ENCODE peak calls at places on chromosomes 13 and 19, in seven cellular contexts. One of them, this sample, is unnamed.

GRCh38 chr13:66071608-66072007 is 1158.5 kb downstream of the PCDH9 start:
- DNase-seq in CD8-positive, alpha-beta T cell: no peak
- DNase-seq in WERI-Rb-1: no peak
- DNase-seq in nephron progenitor cell: no peak
- DNase-seq in suprapubic skin: no peak
- DNase-seq in HFFc6: no peak
- DNase-seq in RWPE1: no peak
- DNase-seq in this sample: no peak

GRCh38 chr13:41568990-41569387 is 111.6 kb downstream of the RGCC start:
- DNase-seq in CD8-positive, alpha-beta T cell: no peak
- DNase-seq in WERI-Rb-1: no peak
- DNase-seq in nephron progenitor cell: no peak
- DNase-seq in suprapubic skin: no peak
- DNase-seq in HFFc6: no peak
- DNase-seq in RWPE1: no peak
- DNase-seq in this sample: no peak

GRCh38 chr13:107079423-107080099 is 511.6 kb upstream of the ARGLU1 start:
- DNase-seq in CD8-positive, alpha-beta T cell: no peak
- DNase-seq in WERI-Rb-1: no peak
- DNase-seq in nephron progenitor cell: no peak
- DNase-seq in suprapubic skin: no peak
- DNase-seq in HFFc6: no peak
- DNase-seq in RWPE1: no peak
- DNase-seq in this sample: no peak

GRCh38 chr13:52738719-52739467 is 727 bp downstream of the CNMD start:
- DNase-seq in CD8-positive, alpha-beta T cell: peak
- DNase-seq in WERI-Rb-1: no peak
- DNase-seq in nephron progenitor cell: peak
- DNase-seq in suprapubic skin: no peak
- DNase-seq in HFFc6: no peak
- DNase-seq in RWPE1: no peak
- DNase-seq in this sample: peak

GRCh38 chr19:1088419-1089066 is 6.6 kb downstream of the POLR2E start:
- DNase-seq in CD8-positive, alpha-beta T cell: peak
- DNase-seq in WERI-Rb-1: no peak
- DNase-seq in nephron progenitor cell: no peak
- DNase-seq in suprapubic skin: no peak
- DNase-seq in HFFc6: no peak
- DNase-seq in RWPE1: no peak
- DNase-seq in this sample: no peak

GRCh38 chr13:36275190-36276002 is 22.2 kb downstream of the CCDC169 start:
- DNase-seq in CD8-positive, alpha-beta T cell: no peak
- DNase-seq in WERI-Rb-1: peak
- DNase-seq in nephron progenitor cell: peak
- DNase-seq in suprapubic skin: no peak
- DNase-seq in HFFc6: peak
- DNase-seq in RWPE1: peak
- DNase-seq in this sample: no peak

GRCh38 chr19:6173190-6173589 is 37.7 kb downstream of the ACSBG2 start:
- DNase-seq in CD8-positive, alpha-beta T cell: no peak
- DNase-seq in WERI-Rb-1: no peak
- DNase-seq in nephron progenitor cell: no peak
- DNase-seq in suprapubic skin: no peak
- DNase-seq in HFFc6: no peak
- DNase-seq in RWPE1: no peak
- DNase-seq in this sample: no peak

GRCh38 chr19:33373701-33374405 is at the start of gene CEBPG:
- DNase-seq in CD8-positive, alpha-beta T cell: peak
- DNase-seq in WERI-Rb-1: peak
- DNase-seq in nephron progenitor cell: peak
- DNase-seq in suprapubic skin: peak
- DNase-seq in HFFc6: peak
- DNase-seq in RWPE1: peak
- DNase-seq in this sample: peak

GRCh38 chr19:8935460-8935859 is 74.7 kb downstream of the MUC16 start:
- DNase-seq in CD8-positive, alpha-beta T cell: no peak
- DNase-seq in WERI-Rb-1: no peak
- DNase-seq in nephron progenitor cell: no peak
- DNase-seq in suprapubic skin: no peak
- DNase-seq in HFFc6: no peak
- DNase-seq in RWPE1: no peak
- DNase-seq in this sample: no peak

GRCh38 chr19:48511321-48511731 is 309 bp downstream of the LMTK3 start:
- DNase-seq in CD8-positive, alpha-beta T cell: peak
- DNase-seq in WERI-Rb-1: no peak
- DNase-seq in nephron progenitor cell: peak
- DNase-seq in suprapubic skin: no peak
- DNase-seq in HFFc6: no peak
- DNase-seq in RWPE1: no peak
- DNase-seq in this sample: no peak

GRCh38 chr19:39502640-39503417 is 4.1 kb downstream of the DLL3 start:
- DNase-seq in CD8-positive, alpha-beta T cell: peak
- DNase-seq in WERI-Rb-1: peak
- DNase-seq in nephron progenitor cell: peak
- DNase-seq in suprapubic skin: no peak
- DNase-seq in HFFc6: no peak
- DNase-seq in RWPE1: peak
- DNase-seq in this sample: peak

GRCh38 chr19:42140125-42140754 is 8.0 kb upstream of the POU2F2 start:
- DNase-seq in CD8-positive, alpha-beta T cell: peak
- DNase-seq in WERI-Rb-1: no peak
- DNase-seq in nephron progenitor cell: peak
- DNase-seq in suprapubic skin: no peak
- DNase-seq in HFFc6: peak
- DNase-seq in RWPE1: no peak
- DNase-seq in this sample: no peak

GRCh38 chr19:48616491-48617056 is 1.7 kb upstream of the FAM83E start:
- DNase-seq in CD8-positive, alpha-beta T cell: no peak
- DNase-seq in WERI-Rb-1: no peak
- DNase-seq in nephron progenitor cell: no peak
- DNase-seq in suprapubic skin: no peak
- DNase-seq in HFFc6: no peak
- DNase-seq in RWPE1: no peak
- DNase-seq in this sample: no peak

GRCh38 chr13:86409466-86410241 is 610.4 kb upstream of the SLITRK6 start:
- DNase-seq in CD8-positive, alpha-beta T cell: no peak
- DNase-seq in WERI-Rb-1: no peak
- DNase-seq in nephron progenitor cell: no peak
- DNase-seq in suprapubic skin: no peak
- DNase-seq in HFFc6: no peak
- DNase-seq in RWPE1: no peak
- DNase-seq in this sample: no peak

GRCh38 chr19:38433268-38433733 is at the start of gene RYR1:
- DNase-seq in CD8-positive, alpha-beta T cell: peak
- DNase-seq in WERI-Rb-1: no peak
- DNase-seq in nephron progenitor cell: peak
- DNase-seq in suprapubic skin: no peak
- DNase-seq in HFFc6: no peak
- DNase-seq in RWPE1: peak
- DNase-seq in this sample: peak

GRCh38 chr13:99395436-99395835 is 88.2 kb upstream of the GPR183 start:
- DNase-seq in CD8-positive, alpha-beta T cell: no peak
- DNase-seq in WERI-Rb-1: no peak
- DNase-seq in nephron progenitor cell: no peak
- DNase-seq in suprapubic skin: no peak
- DNase-seq in HFFc6: no peak
- DNase-seq in RWPE1: no peak
- DNase-seq in this sample: no peak

GRCh38 chr13:45584816-45585215 is 30.7 kb downstream of the ERICH6B start:
- DNase-seq in CD8-positive, alpha-beta T cell: no peak
- DNase-seq in WERI-Rb-1: no peak
- DNase-seq in nephron progenitor cell: no peak
- DNase-seq in suprapubic skin: no peak
- DNase-seq in HFFc6: no peak
- DNase-seq in RWPE1: peak
- DNase-seq in this sample: no peak
- TF ChIP-seq CTCF in CD8-positive, alpha-beta T cell: no peak
- TF ChIP-seq CTCF in WERI-Rb-1: peak
- TF ChIP-seq CTCF in nephron progenitor cell: no peak
- TF ChIP-seq CTCF in suprapubic skin: no peak
- TF ChIP-seq CTCF in HFFc6: peak
- TF ChIP-seq CTCF in RWPE1: no peak
- TF ChIP-seq CTCF in this sample: no peak

GRCh38 chr19:30437869-30438268 is 65.7 kb downstream of the ZNF536 start:
- DNase-seq in CD8-positive, alpha-beta T cell: no peak
- DNase-seq in WERI-Rb-1: no peak
- DNase-seq in nephron progenitor cell: no peak
- DNase-seq in suprapubic skin: no peak
- DNase-seq in HFFc6: no peak
- DNase-seq in RWPE1: no peak
- DNase-seq in this sample: no peak
- TF ChIP-seq CTCF in CD8-positive, alpha-beta T cell: no peak
- TF ChIP-seq CTCF in WERI-Rb-1: peak
- TF ChIP-seq CTCF in nephron progenitor cell: no peak
- TF ChIP-seq CTCF in suprapubic skin: no peak
- TF ChIP-seq CTCF in HFFc6: no peak
- TF ChIP-seq CTCF in RWPE1: no peak
- TF ChIP-seq CTCF in this sample: no peak

GRCh38 chr19:5037936-5038335 is 69.0 kb downstream of the KDM4B start:
- DNase-seq in CD8-positive, alpha-beta T cell: no peak
- DNase-seq in WERI-Rb-1: no peak
- DNase-seq in nephron progenitor cell: no peak
- DNase-seq in suprapubic skin: no peak
- DNase-seq in HFFc6: no peak
- DNase-seq in RWPE1: no peak
- DNase-seq in this sample: no peak

GRCh38 chr19:5039642-5040543 is 71.0 kb downstream of the KDM4B start:
- DNase-seq in CD8-positive, alpha-beta T cell: no peak
- DNase-seq in WERI-Rb-1: no peak
- DNase-seq in nephron progenitor cell: no peak
- DNase-seq in suprapubic skin: no peak
- DNase-seq in HFFc6: no peak
- DNase-seq in RWPE1: no peak
- DNase-seq in this sample: no peak

GRCh38 chr19:5036733-5037681 is 68.1 kb downstream of the KDM4B start:
- DNase-seq in CD8-positive, alpha-beta T cell: no peak
- DNase-seq in WERI-Rb-1: peak
- DNase-seq in nephron progenitor cell: no peak
- DNase-seq in suprapubic skin: no peak
- DNase-seq in HFFc6: peak
- DNase-seq in RWPE1: no peak
- DNase-seq in this sample: no peak

GRCh38 chr19:5040544-5041167 is 71.7 kb downstream of the KDM4B start:
- DNase-seq in CD8-positive, alpha-beta T cell: no peak
- DNase-seq in WERI-Rb-1: no peak
- DNase-seq in nephron progenitor cell: no peak
- DNase-seq in suprapubic skin: no peak
- DNase-seq in HFFc6: no peak
- DNase-seq in RWPE1: no peak
- DNase-seq in this sample: no peak

DNA sequence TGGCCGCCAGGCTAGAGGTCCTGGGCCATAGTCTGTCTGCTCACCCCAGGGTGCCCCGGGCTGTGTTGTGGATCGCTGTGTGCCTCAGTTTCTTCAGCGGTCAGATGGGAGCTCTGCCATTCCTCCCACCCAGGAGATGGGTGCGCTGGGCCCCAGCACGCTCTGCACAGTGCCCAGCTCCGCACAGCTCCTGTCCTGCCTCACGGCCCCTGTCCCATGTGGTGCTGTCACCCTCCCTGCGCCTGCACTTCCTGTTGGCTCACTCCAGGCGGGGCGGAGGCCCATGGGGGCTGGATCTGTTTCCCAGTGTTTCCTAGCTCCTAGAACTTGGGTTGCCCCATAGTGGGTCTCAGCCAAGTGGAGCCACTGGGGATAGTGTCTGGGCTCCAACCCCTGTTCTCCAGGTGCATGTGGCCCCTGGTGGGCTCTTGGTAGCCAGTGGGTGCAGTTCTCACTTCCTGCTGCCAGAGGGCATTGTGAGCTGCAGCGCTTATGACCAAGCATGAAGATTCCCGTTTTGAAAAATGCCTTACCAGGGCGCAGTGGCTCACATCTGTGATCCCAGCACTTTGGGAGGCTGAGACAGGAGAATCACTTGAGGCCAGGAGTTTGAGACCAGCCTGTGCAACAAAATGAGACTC is 69.8 kb downstream of the KDM4B start:
- DNase-seq in CD8-positive, alpha-beta T cell: no peak
- DNase-seq in WERI-Rb-1: peak
- DNase-seq in nephron progenitor cell: no peak
- DNase-seq in suprapubic skin: no peak
- DNase-seq in HFFc6: no peak
- DNase-seq in RWPE1: no peak
- DNase-seq in this sample: peak
- TF ChIP-seq CTCF in CD8-positive, alpha-beta T cell: no peak
- TF ChIP-seq CTCF in WERI-Rb-1: peak
- TF ChIP-seq CTCF in nephron progenitor cell: peak
- TF ChIP-seq CTCF in suprapubic skin: peak
- TF ChIP-seq CTCF in HFFc6: peak
- TF ChIP-seq CTCF in RWPE1: peak
- TF ChIP-seq CTCF in this sample: peak

GRCh38 chr19:29478578-29479565 is 46.9 kb upstream of the VSTM2B start:
- DNase-seq in CD8-positive, alpha-beta T cell: no peak
- DNase-seq in WERI-Rb-1: peak
- DNase-seq in nephron progenitor cell: peak
- DNase-seq in suprapubic skin: no peak
- DNase-seq in HFFc6: no peak
- DNase-seq in RWPE1: no peak
- DNase-seq in this sample: no peak
- TF ChIP-seq CTCF in CD8-positive, alpha-beta T cell: no peak
- TF ChIP-seq CTCF in WERI-Rb-1: peak
- TF ChIP-seq CTCF in nephron progenitor cell: peak
- TF ChIP-seq CTCF in suprapubic skin: peak
- TF ChIP-seq CTCF in HFFc6: peak
- TF ChIP-seq CTCF in RWPE1: no peak
- TF ChIP-seq CTCF in this sample: peak

GRCh38 chr19:3653865-3654513 is 27.4 kb upstream of the CACTIN start:
- DNase-seq in CD8-positive, alpha-beta T cell: peak
- DNase-seq in WERI-Rb-1: peak
- DNase-seq in nephron progenitor cell: no peak
- DNase-seq in suprapubic skin: no peak
- DNase-seq in HFFc6: no peak
- DNase-seq in RWPE1: no peak
- DNase-seq in this sample: no peak
- TF ChIP-seq CTCF in CD8-positive, alpha-beta T cell: no peak
- TF ChIP-seq CTCF in WERI-Rb-1: peak
- TF ChIP-seq CTCF in nephron progenitor cell: no peak
- TF ChIP-seq CTCF in suprapubic skin: no peak
- TF ChIP-seq CTCF in HFFc6: peak
- TF ChIP-seq CTCF in RWPE1: no peak
- TF ChIP-seq CTCF in this sample: no peak

DNA sequence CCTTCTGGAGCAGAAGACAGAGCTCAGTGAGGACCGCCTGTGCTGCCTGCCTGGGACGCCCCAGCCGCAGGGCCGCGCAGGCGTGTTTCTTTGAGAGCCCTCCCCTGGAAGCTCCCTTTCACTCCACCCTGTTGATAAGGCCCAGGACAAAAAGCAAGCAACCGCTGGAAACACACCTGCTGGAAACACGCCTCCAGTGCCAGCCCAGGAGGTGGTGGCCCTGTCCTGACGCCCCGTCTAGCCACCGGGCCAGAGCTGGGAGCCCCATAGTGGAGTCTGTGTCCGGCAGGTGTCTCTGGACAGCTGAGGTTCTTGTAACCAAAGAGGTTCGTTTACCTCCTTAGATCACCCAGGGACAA is 173.8 kb downstream of the KATNAL1 start:
- DNase-seq in CD8-positive, alpha-beta T cell: no peak
- DNase-seq in WERI-Rb-1: no peak
- DNase-seq in nephron progenitor cell: no peak
- DNase-seq in suprapubic skin: no peak
- DNase-seq in HFFc6: no peak
- DNase-seq in RWPE1: no peak
- DNase-seq in this sample: no peak
- TF ChIP-seq CTCF in CD8-positive, alpha-beta T cell: no peak
- TF ChIP-seq CTCF in WERI-Rb-1: no peak
- TF ChIP-seq CTCF in nephron progenitor cell: no peak
- TF ChIP-seq CTCF in suprapubic skin: no peak
- TF ChIP-seq CTCF in HFFc6: no peak
- TF ChIP-seq CTCF in RWPE1: no peak
- TF ChIP-seq CTCF in this sample: no peak

This sample was measured in GM13977.